ENCODE peak calls at places on chromosomes 4 and X, in ten cellular contexts. P is upper lobe of left lung; I is testis; R is tibial nerve; O is naive thymus-derived CD4-positive, alpha-beta T cell; C is kidney; B is fibroblast of lung; G is IMR-90; W is heart left ventricle; S is tibial artery. X is an unnamed sample.

GRCh38 chrX:14027031-14027430 is 2.7 kb downstream of the GEMIN8 start:
- DNase-seq in I (peak), B (peak), W (peak), S (no peak), P (no peak), G (peak), R (no peak), O (no peak), C (no peak), X (no peak)

GRCh38 chrX:118807151-118808017 is 16.2 kb upstream of the ZCCHC12 start:
- DNase-seq in I (peak), B (peak), S (peak), R (no peak), G (peak), W (peak), C (no peak), O (no peak), P (no peak), X (peak)

GRCh38 chr4:152258804-152259708 is 276.8 kb downstream of the FBXW7 start:
- DNase-seq in C (no peak), G (peak), I (no peak), O (no peak), S (no peak), P (no peak), W (no peak), B (peak), R (no peak), X (no peak)

GRCh38 chr4:47222276-47222675 is 190.9 kb downstream of the GABRB1 start:
- DNase-seq in G (peak), C (no peak), S (no peak), R (no peak), I (no peak), B (no peak), O (no peak), W (no peak), P (no peak), X (no peak)

GRCh38 chr4:8557151-8558076 is 22.8 kb upstream of the GPR78 start:
- DNase-seq in P (peak), G (no peak), C (peak), I (no peak), S (peak), R (no peak), W (no peak), O (no peak), B (no peak), X (no peak)

GRCh38 chr4:134708026-134708425 is 506.4 kb upstream of the PABPC4L start:
- DNase-seq in S (no peak), C (no peak), G (no peak), O (no peak), B (no peak), W (no peak), P (no peak), I (no peak), R (no peak), X (no peak)

GRCh38 chr4:26048378-26048882 is 134.4 kb downstream of the SMIM20 start:
- DNase-seq in O (no peak), P (no peak), I (peak), G (peak), R (peak), S (peak), C (no peak), W (peak), B (peak), X (no peak)

GRCh38 chr4:82898322-82899243 is 2.0 kb upstream of the THAP9 start:
- DNase-seq in W (no peak), I (peak), B (peak), S (no peak), P (no peak), O (no peak), C (no peak), G (peak), R (no peak), X (no peak)

GRCh38 chrX:132568291-132568690 is 79.5 kb upstream of the MBNL3 start:
- DNase-seq in S (no peak), B (no peak), G (no peak), W (no peak), R (no peak), C (no peak), O (no peak), I (no peak), P (no peak), X (no peak)

GRCh38 chr4:53734182-53734581 is 142.9 kb upstream of the LNX1 start:
- DNase-seq in S (no peak), G (no peak), W (no peak), B (no peak), I (no peak), O (no peak), C (no peak), P (no peak), R (no peak), X (no peak)

GRCh38 chrX:71222929-71223328 is at the start of gene GJB1:
- DNase-seq in W (no peak), R (no peak), G (no peak), S (no peak), O (no peak), P (no peak), B (no peak), C (no peak), I (peak), X (no peak)

GRCh38 chrX:70398899-70399298 is 24.2 kb upstream of the GDPD2 start:
- DNase-seq in G (peak), B (peak), O (no peak), R (no peak), C (no peak), W (no peak), S (no peak), I (no peak), P (no peak), X (no peak)

DNA sequence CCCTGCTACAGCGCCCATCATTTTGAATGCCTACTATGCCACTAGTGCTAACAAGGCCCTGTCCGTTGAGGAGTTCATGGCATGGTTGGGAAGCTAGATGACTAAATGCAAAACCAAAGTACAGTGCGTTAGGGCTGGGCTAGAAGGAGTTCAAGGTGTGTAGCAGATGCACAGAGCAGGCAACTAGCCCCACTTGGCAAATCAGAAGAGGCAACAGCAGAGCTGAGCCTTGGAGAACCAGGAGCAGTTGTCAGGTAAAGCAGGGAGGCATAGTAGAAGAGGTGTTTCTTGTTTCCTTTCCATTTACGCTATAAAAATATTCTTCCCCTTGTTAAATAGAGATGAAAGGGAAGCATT is 146.6 kb upstream of the CPEB2 start:
- DNase-seq in G (no peak), I (no peak), W (no peak), C (no peak), B (no peak), P (no peak), R (no peak), S (no peak), O (no peak), X (no peak)
- H3K4me3 ChIP-seq in G (no peak), I (no peak), W (no peak), C (no peak), B (no peak), P (no peak), R (no peak), S (no peak), O (no peak), X (no peak)

GRCh38 chr4:6706173-6706572 is 3.5 kb downstream of the MRFAP1L1 start:
- DNase-seq in S (no peak), O (no peak), B (no peak), I (no peak), P (no peak), W (no peak), G (no peak), R (no peak), C (no peak), X (no peak)

GRCh38 chr4:6705638-6706037 is 4.0 kb downstream of the MRFAP1L1 start:
- DNase-seq in W (no peak), I (no peak), O (no peak), C (no peak), P (no peak), R (no peak), G (no peak), S (no peak), B (no peak), X (no peak)

GRCh38 chr4:6714954-6715353 is 1.0 kb upstream of the BLOC1S4 start:
- DNase-seq in W (no peak), I (peak), P (no peak), G (no peak), O (no peak), B (no peak), S (no peak), R (no peak), C (no peak), X (no peak)

GRCh38 chr4:6709230-6710114 is at the start of gene MRFAP1L1:
- DNase-seq in G (peak), W (peak), C (peak), P (peak), I (peak), B (peak), O (peak), S (peak), R (peak), X (peak)

DNA sequence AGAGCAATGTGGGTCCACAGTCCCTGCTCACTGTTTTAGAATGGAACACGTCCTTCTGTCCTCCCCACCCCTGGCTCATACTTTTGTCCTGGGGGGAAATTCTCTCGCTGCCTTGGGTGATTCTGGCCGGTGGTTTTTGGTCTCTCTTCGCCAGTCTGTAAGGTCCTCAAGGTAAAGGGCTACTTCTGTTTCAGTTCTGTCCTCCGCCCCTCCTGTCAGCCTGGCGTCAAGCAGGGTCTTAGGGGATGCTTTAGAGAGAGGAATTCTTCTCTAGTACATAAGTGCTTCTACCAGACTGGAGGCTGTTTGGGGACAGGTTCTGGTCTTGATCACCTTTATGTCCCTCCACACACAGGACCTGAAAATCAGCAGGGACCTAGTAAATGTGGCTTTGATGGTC is 617 bp upstream of the MRFAP1L1 start:
- DNase-seq in P (no peak), S (no peak), C (no peak), B (no peak), I (no peak), W (no peak), O (no peak), R (no peak), G (no peak), X (no peak)
- H3K27ac ChIP-seq in P (peak), S (peak), C (peak), B (peak), I (peak), W (peak), O (peak), R (no peak), G (peak), X (peak)

GRCh38 chr4:174534461-174534860 is 12.2 kb upstream of the HPGD start:
- DNase-seq in S (no peak), O (no peak), G (no peak), B (no peak), W (no peak), P (no peak), R (no peak), I (no peak), C (no peak), X (no peak)

GRCh38 chr4:174528226-174528625 is 5.9 kb upstream of the HPGD start:
- DNase-seq in W (no peak), G (no peak), R (no peak), C (no peak), B (no peak), S (no peak), I (no peak), O (no peak), P (no peak), X (no peak)

GRCh38 chr4:174532479-174532878 is 10.2 kb upstream of the HPGD start:
- DNase-seq in W (no peak), C (no peak), B (no peak), G (no peak), O (no peak), P (no peak), S (no peak), R (no peak), I (no peak), X (no peak)

GRCh38 chr4:174526731-174527130 is 4.4 kb upstream of the HPGD start:
- DNase-seq in S (no peak), O (no peak), I (no peak), W (no peak), C (no peak), G (no peak), B (no peak), P (no peak), R (no peak), X (no peak)

GRCh38 chr4:174531486-174531885 is 9.2 kb upstream of the HPGD start:
- DNase-seq in G (no peak), P (no peak), B (no peak), W (no peak), C (no peak), S (no peak), O (no peak), R (no peak), I (no peak), X (no peak)
- H3K4me3 ChIP-seq in G (no peak), P (no peak), B (no peak), W (no peak), C (no peak), S (no peak), O (no peak), R (no peak), I (no peak), X (no peak)

GRCh38 chr4:84502333-84502954 is 3.4 kb upstream of the NKX6-1 start:
- DNase-seq in S (no peak), I (no peak), G (no peak), B (no peak), R (no peak), P (no peak), O (no peak), W (no peak), C (no peak), X (no peak)
- H3K27ac ChIP-seq in S (no peak), I (no peak), G (no peak), B (no peak), R (no peak), P (no peak), O (no peak), W (no peak), C (no peak), X (no peak)

GRCh38 chr4:110084154-110084553 is 114.3 kb downstream of the ELOVL6 start:
- DNase-seq in W (no peak), I (no peak), R (no peak), O (no peak), S (no peak), B (no peak), C (no peak), P (no peak), G (no peak), X (no peak)
- H3K4me3 ChIP-seq in W (no peak), I (no peak), R (no peak), O (no peak), S (no peak), B (no peak), C (no peak), P (no peak), G (no peak), X (no peak)

DNA sequence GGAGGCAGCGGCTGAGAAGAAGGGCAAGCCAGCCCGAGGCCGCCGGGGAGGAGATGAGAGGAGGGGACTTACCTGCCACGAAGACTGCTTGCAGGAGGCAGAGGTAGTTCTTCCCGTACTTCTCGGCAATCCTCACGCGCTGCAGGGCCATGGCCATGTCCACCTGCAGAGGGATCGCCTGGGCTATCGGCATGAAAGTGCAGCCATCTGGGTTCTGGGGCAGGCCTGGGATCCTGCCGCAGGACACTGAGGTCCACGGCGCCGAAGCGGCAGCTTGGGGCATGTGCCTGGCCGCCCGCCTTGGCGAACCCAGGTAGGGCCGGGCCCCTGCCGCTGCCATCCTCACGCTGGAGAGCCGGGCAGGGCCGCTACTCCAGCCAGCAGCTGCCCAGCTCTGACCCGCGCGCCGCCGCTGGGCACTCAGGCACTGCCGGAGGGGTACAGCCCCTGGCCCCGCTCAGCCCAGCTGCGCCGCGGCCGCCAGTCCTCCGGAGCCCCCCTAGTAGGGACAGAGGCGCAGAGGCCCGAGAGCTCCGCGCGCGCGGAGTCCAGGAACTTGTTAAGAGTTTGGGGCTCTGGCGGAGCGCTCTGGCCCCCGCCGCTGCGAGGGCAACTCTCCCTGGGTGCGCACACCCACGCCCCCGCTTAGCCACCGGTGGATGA is 16.0 kb downstream of the MCF2 start:
- DNase-seq in W (no peak), P (peak), S (no peak), C (peak), B (peak), G (no peak), R (no peak), I (no peak), O (no peak), X (no peak)
- H3K27ac ChIP-seq in W (no peak), P (no peak), S (no peak), C (no peak), B (no peak), G (no peak), R (no peak), I (peak), O (no peak), X (no peak)

X was measured in WERI-Rb-1.